ENCODE peak calls at places on chromosome 4, in six cellular contexts. Y is stomach, Q is spleen, A is K562, C is HCT116, N is sigmoid colon. S is an unnamed sample.
A peak's percentile ranks its signal among the peaks of the same experiment; 100 is the strongest.

GRCh38 chr4:78936989-78937388 is 2.2 kb downstream of the PAQR3 start:
- DNase-seq in C (no peak), N (no peak), Q (no peak), A (peak; percentile 13), Y (no peak), S (no peak)

GRCh38 chr4:162847945-162848549 is 318.6 kb downstream of the NAF1 start:
- DNase-seq in Q (no peak), A (no peak), Y (no peak), N (no peak), C (no peak), S (no peak)

GRCh38 chr4:76640252-76640925 is 205.4 kb downstream of the SHROOM3 start:
- DNase-seq in N (no peak), A (no peak), C (no peak), Y (peak; percentile 75), Q (no peak), S (no peak)

GRCh38 chr4:37663552-37663951 is 22.6 kb downstream of the RELL1 start:
- DNase-seq in Q (no peak), N (no peak), C (no peak), Y (no peak), A (no peak), S (no peak)

GRCh38 chr4:2261110-2261852 is 628 bp downstream of the MXD4 start:
- DNase-seq in Y (peak; percentile 64), N (peak; percentile 73), Q (peak; percentile 94), A (peak; percentile 73), C (no peak), S (no peak)

GRCh38 chr4:109562457-109563237 is 2.6 kb downstream of the MCUB start:
- DNase-seq in C (no peak), N (no peak), A (no peak), Q (no peak), Y (no peak), S (no peak)

GRCh38 chr4:145307763-145308430 is 127.5 kb upstream of the OTUD4 start:
- DNase-seq in Q (no peak), A (no peak), Y (no peak), C (no peak), N (no peak), S (no peak)

GRCh38 chr4:112523764-112524505 is 8.0 kb upstream of the NEUROG2 start:
- DNase-seq in Q (peak; percentile 92), N (no peak), A (peak; percentile 74), Y (peak; percentile 60), C (peak; percentile 73), S (no peak)

GRCh38 chr4:143406523-143406922 is 69.8 kb downstream of the GAB1 start:
- DNase-seq in A (no peak), Y (peak; percentile 67), N (peak; percentile 89), C (no peak), Q (no peak), S (no peak)

GRCh38 chr4:44121210-44121609 is 327.4 kb downstream of the KCTD8 start:
- DNase-seq in A (no peak), Y (no peak), C (no peak), N (no peak), Q (no peak), S (no peak)

GRCh38 chr4:143089291-143089690 is 95.4 kb upstream of the USP38 start:
- DNase-seq in A (no peak), Q (no peak), C (no peak), N (no peak), Y (no peak), S (no peak)

GRCh38 chr4:126939401-126939800 is 693.4 kb upstream of the INTU start:
- DNase-seq in A (no peak), N (no peak), C (no peak), Q (no peak), Y (no peak), S (no peak)

GRCh38 chr4:27701563-27701962 is 840.9 kb downstream of the STIM2 start:
- DNase-seq in C (no peak), Y (no peak), A (no peak), N (no peak), Q (no peak), S (no peak)

GRCh38 chr4:113394730-113395530 is 345.5 kb downstream of the ANK2 start:
- DNase-seq in A (peak; percentile 60), Y (peak; percentile 37), C (peak; percentile 82), Q (no peak), N (peak; percentile 66), S (peak; percentile 85)

GRCh38 chr4:148026022-148026421 is 294.1 kb downstream of the ARHGAP10 start:
- DNase-seq in Q (no peak), Y (no peak), C (no peak), A (no peak), N (no peak), S (no peak)

GRCh38 chr4:140851032-140851636 is 94.9 kb upstream of the TBC1D9 start:
- DNase-seq in Y (peak; percentile 28), C (peak; percentile 65), A (peak; percentile 67), Q (no peak), N (no peak), S (peak; percentile 56)

GRCh38 chr4:164009435-164009834 is 514.9 kb downstream of the TMA16 start:
- DNase-seq in Y (no peak), C (no peak), Q (no peak), N (no peak), A (no peak), S (no peak)

GRCh38 chr4:78032446-78032845 is 24.7 kb upstream of the FRAS1 start:
- DNase-seq in Q (no peak), Y (no peak), C (no peak), N (no peak), A (no peak), S (no peak)

GRCh38 chr4:169062861-169063197 is 52.8 kb upstream of the CBR4 start:
- DNase-seq in N (no peak), Q (no peak), Y (no peak), A (no peak), C (no peak), S (no peak)

GRCh38 chr4:6574747-6575502 is at the start of gene MAN2B2:
- DNase-seq in Q (peak; percentile 96), Y (peak; percentile 93), A (peak; percentile 98), C (peak; percentile 27), N (peak; percentile 93), S (peak; percentile 84)
- TF ChIP-seq POLR2A in Q (peak; percentile 34), Y (no peak), A (peak; percentile 85), C (no peak), N (peak; percentile 32), S (peak; percentile 35)

DNA sequence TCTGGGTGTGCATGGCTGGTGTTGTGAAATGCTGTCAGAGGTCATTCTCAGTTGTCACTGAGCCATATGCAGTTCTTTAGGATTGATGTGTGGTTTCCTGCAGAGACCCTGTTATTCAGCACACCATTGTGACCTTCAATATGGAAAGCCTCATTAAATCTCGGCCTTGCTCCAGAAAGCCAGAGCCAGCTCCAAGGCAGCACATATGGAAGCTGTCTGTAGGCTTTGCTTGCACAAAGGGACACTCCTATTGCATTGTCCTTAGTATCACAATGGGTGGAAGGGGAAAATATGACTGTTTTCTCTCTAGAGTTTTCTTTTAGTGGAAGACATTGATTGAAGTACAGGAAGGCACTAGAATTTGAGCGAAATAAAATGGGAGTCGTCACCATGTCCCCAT is 179.0 kb downstream of the CEP135 start:
- DNase-seq in Q (no peak), A (no peak), C (no peak), N (no peak), Y (no peak), S (no peak)
- TF ChIP-seq POLR2AphosphoS5 in Q (no peak), A (no peak), C (no peak), N (no peak), Y (no peak), S (no peak)

GRCh38 chr4:121951570-121952110 is at the start of gene TRPC3:
- DNase-seq in Y (peak; percentile 27), A (peak; percentile 45), C (no peak), Q (peak; percentile 85), N (peak; percentile 64), S (no peak)

GRCh38 chr4:121953860-121954259 is 2.0 kb upstream of the TRPC3 start:
- DNase-seq in Q (no peak), C (no peak), N (no peak), Y (no peak), A (no peak), S (no peak)

GRCh38 chr4:121950212-121950679 is 1.6 kb downstream of the TRPC3 start:
- DNase-seq in A (peak; percentile 79), Y (peak; percentile 60), N (peak; percentile 77), C (peak; percentile 21), Q (peak; percentile 94), S (peak; percentile 35)

GRCh38 chr4:121950680-121951569 is 935 bp downstream of the TRPC3 start:
- DNase-seq in Q (peak; percentile 80), A (peak; percentile 11), N (peak; percentile 67), Y (peak; percentile 27), C (no peak), S (peak; percentile 13)

DNA sequence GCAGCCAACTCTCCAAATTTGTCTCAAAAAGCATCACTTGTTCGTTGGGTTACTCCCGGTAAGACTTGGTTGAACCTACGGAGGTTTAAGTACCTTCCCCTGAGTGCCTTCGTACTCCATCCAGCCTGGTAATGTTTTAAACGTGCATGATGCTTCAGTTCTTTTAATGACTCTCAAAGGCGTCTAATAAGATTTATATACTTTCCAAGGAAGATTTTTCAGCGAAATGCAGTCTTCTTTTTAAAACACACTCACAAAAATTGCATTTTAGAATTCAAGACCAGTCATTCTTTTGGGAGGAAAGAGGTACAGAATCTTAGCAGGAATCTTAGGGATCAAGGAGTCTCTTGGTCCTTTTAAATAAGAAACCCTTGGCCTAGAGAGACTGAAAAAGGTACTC is 430 bp upstream of the TRPC3 start:
- DNase-seq in C (no peak), Y (no peak), N (no peak), A (no peak), Q (no peak), S (no peak)
- H3K4me3 ChIP-seq in C (no peak overlapping the region), Y (peak overlapping the region; percentile 81), N (peak overlapping the region; percentile 67), A (no peak overlapping the region), Q (peak overlapping the region; percentile 53), S (no peak overlapping the region)

GRCh38 chr4:138400528-138400927 is 158.4 kb upstream of the SLC7A11 start:
- DNase-seq in N (no peak), A (no peak), Q (no peak), Y (no peak), C (no peak), S (no peak)

GRCh38 chr4:138404801-138405200 is 162.7 kb upstream of the SLC7A11 start:
- DNase-seq in N (no peak), A (no peak), C (no peak), Y (no peak), Q (no peak), S (no peak)

GRCh38 chr4:138398297-138398696 is 156.1 kb upstream of the SLC7A11 start:
- DNase-seq in A (no peak), C (no peak), Q (no peak), Y (no peak), N (no peak), S (no peak)

GRCh38 chr4:138399041-138399440 is 156.9 kb upstream of the SLC7A11 start:
- DNase-seq in N (no peak), C (no peak), A (no peak), Q (no peak), Y (no peak), S (no peak)

DNA sequence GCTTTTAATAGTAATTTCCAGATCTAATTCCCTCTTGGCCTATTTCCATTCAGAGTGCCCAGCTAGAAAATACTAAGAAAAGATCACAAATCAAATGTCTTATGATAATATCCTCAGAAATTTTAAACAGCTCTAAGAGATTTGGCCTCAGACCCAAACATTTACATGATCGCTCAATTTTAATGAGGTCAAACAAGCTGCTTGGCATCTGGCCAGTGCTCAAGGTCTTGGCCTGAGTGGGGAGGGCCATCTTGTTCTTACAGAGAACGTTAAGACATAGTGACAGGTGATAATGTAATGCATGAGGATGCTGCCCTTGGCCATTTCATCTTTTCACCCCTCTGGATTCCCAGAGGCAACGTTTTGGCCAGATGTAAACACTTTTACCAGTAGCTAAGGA is 159.2 kb upstream of the SLC7A11 start:
- DNase-seq in Q (no peak), A (no peak), Y (peak; percentile 28), C (no peak), N (peak; percentile 69), S (no peak)
- TF ChIP-seq POLR2A in Q (no peak), A (no peak), Y (no peak), C (no peak), N (no peak), S (no peak)

GRCh38 chr4:90857081-90857820 is 730.1 kb downstream of the CCSER1 start:
- DNase-seq in Y (no peak), Q (no peak), N (no peak), C (no peak), A (no peak), S (no peak)
- TF ChIP-seq POLR2AphosphoS5 in Y (no peak), Q (no peak), N (no peak), C (no peak), A (no peak), S (no peak)